ENCODE peak calls at places on chromosomes 6 and 20, in six cellular contexts. L is H1, O is K562, F is HCT116, N is GM12878, Z is HepG2. M is an unnamed sample.

GRCh38 chr6:34236423-34237315 is at the start of gene HMGA1:
- DNase-seq in L (peak; percentile 84), O (peak; percentile 98), F (no peak), N (peak; percentile 51), Z (peak; percentile 81), M (no peak)

GRCh38 chr6:42041131-42042055 is 8.9 kb upstream of the TAF8 start:
- DNase-seq in L (no peak), O (peak; percentile 13), F (no peak), N (no peak), Z (no peak), M (no peak)

GRCh38 chr20:11814276-11814675 is 103.4 kb upstream of the BTBD3 start:
- DNase-seq in L (no peak), O (no peak), F (no peak), N (no peak), Z (no peak), M (no peak)

GRCh38 chr6:158232445-158233213 is 64.5 kb downstream of the GTF2H5 start:
- DNase-seq in L (peak; percentile 74), O (peak; percentile 71), F (no peak), N (no peak), Z (peak; percentile 42), M (no peak)

GRCh38 chr6:150527100-150527499 is 72.6 kb upstream of the PLEKHG1 start:
- DNase-seq in L (no peak), O (no peak), F (no peak), N (no peak), Z (no peak), M (no peak)

GRCh38 chr6:115545410-115545986 is 515.2 kb downstream of the FRK start:
- DNase-seq in L (peak; percentile 75), O (no peak), F (no peak), N (no peak), Z (peak; percentile 22), M (peak; percentile 25)

GRCh38 chr6:26033132-26033941 is 53.9 kb upstream of the HFE start:
- DNase-seq in L (peak; percentile 69), O (peak; percentile 97), F (peak; percentile 95), N (peak; percentile 99), Z (peak; percentile 96), M (peak; percentile 86)

GRCh38 chr6:85678000-85678601 is 35.4 kb upstream of the SYNCRIP start:
- DNase-seq in L (no peak), O (no peak), F (no peak), N (no peak), Z (no peak), M (no peak)

GRCh38 chr6:20061952-20062351 is 150.3 kb downstream of the MBOAT1 start:
- DNase-seq in L (no peak), O (no peak), F (no peak), N (no peak), Z (no peak), M (no peak)

GRCh38 chr6:159104163-159104885 is 59.5 kb upstream of the TAGAP start:
- DNase-seq in L (peak; percentile 85), O (peak; percentile 80), F (no peak), N (no peak), Z (peak; percentile 23), M (peak; percentile 23)

GRCh38 chr6:150662814-150663213 is 63.1 kb downstream of the PLEKHG1 start:
- DNase-seq in L (no peak), O (no peak), F (no peak), N (no peak), Z (no peak), M (no peak)

GRCh38 chr6:106475280-106475679 is 114.8 kb downstream of the CRYBG1 start:
- DNase-seq in L (no peak), O (no peak), F (no peak), N (no peak), Z (no peak), M (no peak)

GRCh38 chr6:137233561-137234504 is 14.6 kb upstream of the IFNGR1 start:
- DNase-seq in L (no peak), O (peak; percentile 21), F (no peak), N (no peak), Z (peak; percentile 58), M (no peak)

GRCh38 chr6:40755749-40756452 is 168.7 kb upstream of the LRFN2 start:
- DNase-seq in L (no peak), O (no peak), F (no peak), N (peak; percentile 8), Z (no peak), M (no peak)

GRCh38 chr6:137958809-137959565 is 91.9 kb downstream of the TNFAIP3 start:
- DNase-seq in L (no peak), O (no peak), F (no peak), N (no peak), Z (no peak), M (no peak)

GRCh38 chr6:108598316-108598863 is 37.7 kb downstream of the FOXO3 start:
- DNase-seq in L (no peak), O (peak; percentile 79), F (no peak), N (peak; percentile 87), Z (no peak), M (no peak)

GRCh38 chr6:150514806-150515362 is 84.8 kb upstream of the PLEKHG1 start:
- DNase-seq in L (no peak), O (no peak), F (no peak), N (no peak), Z (no peak), M (no peak)

GRCh38 chr6:167454003-167454402 is 129.1 kb downstream of the TTLL2 start:
- DNase-seq in L (no peak), O (no peak), F (no peak), N (no peak), Z (no peak), M (no peak)

GRCh38 chr20:11090751-11091150 is 417.0 kb upstream of the JAG1 start:
- DNase-seq in L (no peak), O (no peak), F (no peak), N (no peak), Z (no peak), M (no peak)

GRCh38 chr6:112799889-112800288 is 452.8 kb downstream of the RFPL4B start:
- DNase-seq in L (no peak), O (no peak), F (no peak), N (no peak), Z (no peak), M (no peak)

GRCh38 chr20:4022386-4023350 is 7.3 kb upstream of the RNF24 start:
- DNase-seq in L (no peak), O (no peak), F (no peak), N (no peak), Z (no peak), M (no peak)

GRCh38 chr6:31940256-31940664 is 5.6 kb upstream of the CFB start:
- DNase-seq in L (no peak), O (no peak), F (no peak), N (no peak), Z (peak; percentile 78), M (no peak)

GRCh38 chr6:94478178-94479140 is 1059.1 kb upstream of the EPHA7 start:
- DNase-seq in L (no peak), O (no peak), F (no peak), N (no peak), Z (no peak), M (no peak)

GRCh38 chr6:149028767-149029405 is 282.1 kb downstream of the UST start:
- DNase-seq in L (no peak), O (peak; percentile 65), F (peak; percentile 88), N (peak; percentile 72), Z (peak; percentile 96), M (peak; percentile 61)

GRCh38 chr6:90107721-90108364 is 188.8 kb downstream of the BACH2 start:
- DNase-seq in L (no peak), O (no peak), F (no peak), N (peak; percentile 21), Z (no peak), M (no peak)

GRCh38 chr20:62614085-62614960 is 28.0 kb upstream of the SLCO4A1 start:
- DNase-seq in L (no peak), O (no peak), F (no peak), N (no peak), Z (no peak), M (no peak)

GRCh38 chr6:150471276-150471675 is 102.5 kb downstream of the IYD start:
- DNase-seq in L (no peak), O (no peak), F (no peak), N (no peak), Z (no peak), M (no peak)

GRCh38 chr6:100342830-100343229 is 121.9 kb downstream of the SIM1 start:
- DNase-seq in L (no peak), O (no peak), F (no peak), N (no peak), Z (no peak), M (no peak)

GRCh38 chr6:100346203-100346602 is 118.5 kb downstream of the SIM1 start:
- DNase-seq in L (no peak), O (no peak), F (no peak), N (no peak), Z (no peak), M (no peak)

GRCh38 chr6:100344321-100344720 is 120.4 kb downstream of the SIM1 start:
- DNase-seq in L (no peak), O (no peak), F (no peak), N (no peak), Z (no peak), M (no peak)

GRCh38 chr6:100344761-100345160 is 120.0 kb downstream of the SIM1 start:
- DNase-seq in L (no peak), O (no peak), F (no peak), N (no peak), Z (no peak), M (no peak)

GRCh38 chr6:100343678-100344077 is 121.0 kb downstream of the SIM1 start:
- DNase-seq in L (no peak), O (no peak), F (no peak), N (no peak), Z (no peak), M (no peak)
- TF ChIP-seq ZNF274 in L (no peak), O (no peak), F (no peak), N (no peak), Z (no peak), M (no peak)

GRCh38 chr20:14902432-14903089 is 565.1 kb upstream of the FLRT3 start:
- DNase-seq in L (no peak), O (no peak), F (no peak), N (peak; percentile 87), Z (no peak), M (no peak)
- TF ChIP-seq ZNF274 in L (no peak), O (no peak), F (no peak), N (no peak), Z (no peak), M (no peak)

DNA sequence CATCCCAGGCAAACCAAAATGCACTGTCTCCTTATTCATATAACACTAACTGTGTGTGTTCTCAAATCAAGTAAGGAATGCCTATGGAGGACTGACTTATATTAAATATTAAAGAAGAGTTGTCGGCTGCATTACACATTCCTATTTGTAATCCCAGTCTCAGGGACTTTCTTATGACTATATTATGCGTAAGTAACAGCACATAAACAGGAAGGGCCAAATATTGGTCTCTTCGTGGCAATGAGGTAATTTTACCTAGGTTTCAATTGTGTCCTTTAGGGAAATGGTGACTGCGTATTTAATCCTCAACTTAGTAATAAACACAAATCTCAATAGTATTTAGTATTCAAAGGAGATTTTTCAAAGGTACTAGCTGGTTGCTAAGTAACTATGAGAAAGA is 22.8 kb upstream of the EPM2A start:
- DNase-seq in L (no peak), O (no peak), F (no peak), N (no peak), Z (no peak), M (no peak)
- TF ChIP-seq ZNF274 in L (no peak), O (no peak), F (no peak), N (no peak), Z (no peak), M (no peak)

DNA sequence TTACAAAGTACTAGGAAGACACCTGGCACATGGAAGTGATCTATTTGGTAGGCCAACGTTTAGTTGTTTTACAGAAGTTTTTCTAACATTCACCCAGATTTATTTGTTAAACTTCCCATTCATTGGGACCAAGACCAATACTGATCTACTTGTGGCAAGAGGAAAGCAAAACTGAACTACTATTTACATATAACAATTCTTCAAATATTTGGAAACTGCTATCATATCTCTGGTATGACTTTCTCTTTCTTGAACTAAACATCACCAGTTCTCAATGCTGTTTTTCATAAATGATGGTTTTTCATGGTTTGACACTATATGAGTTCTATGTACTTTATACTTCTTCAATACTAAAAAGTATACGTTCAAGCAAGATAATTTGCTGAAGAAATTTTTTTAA is 189.2 kb downstream of the ASCC3 start:
- DNase-seq in L (no peak), O (no peak), F (no peak), N (no peak), Z (no peak), M (no peak)
- TF ChIP-seq ZNF274 in L (no peak), O (no peak), F (no peak), N (no peak), Z (no peak), M (no peak)

M was measured in NT2/D1.